ENCODE peak calls at places on chromosomes 1 and 21, in nine cellular contexts. J is effector CD8-positive, alpha-beta T cell; G is psoas muscle; E is T1000; A is fibroblast of lung; H is WTC11; X is stimulated activated CD8-positive, alpha-beta memory T cell treated with anti-CD3 and anti-CD28 coated beads, Interleukin-15, amount 100 ng/mL, for 4 hours; W is ovary; S is stimulated activated CD4-positive, alpha-beta T cell treated with anti-CD3 and anti-CD28 coated beads, TNF-alpha, amount 100 ng/mL, for 4 hours. Q is an unnamed sample.

GRCh38 chr1:159406821-159407220 is 25.2 kb upstream of the OR10J4 start:
- DNase-seq in J (no peak), G (no peak), E (no peak), A (no peak), H (no peak), X (no peak), W (no peak), S (no peak), Q (no peak)

GRCh38 chr1:203593723-203594122 is 32.9 kb upstream of the ATP2B4 start:
- DNase-seq in J (peak), G (no peak), E (peak), A (no peak), H (peak), X (peak), W (no peak), S (peak), Q (no peak)

GRCh38 chr1:87410771-87411170 is 82.1 kb downstream of the LMO4 start:
- DNase-seq in J (no peak), G (peak), E (no peak), A (no peak), H (no peak), X (no peak), W (no peak), S (no peak), Q (no peak)

GRCh38 chr21:42336065-42336464 is 14.7 kb downstream of the TFF2 start:
- DNase-seq in J (no peak), G (no peak), E (no peak), A (peak), H (peak), X (no peak), W (no peak), S (no peak), Q (no peak)

GRCh38 chr21:10273196-10273595 is 248.2 kb upstream of the TPTE start:
- DNase-seq in J (no peak), G (no peak), E (no peak), A (no peak), H (no peak), X (no peak), W (no peak), S (no peak), Q (no peak)

GRCh38 chr1:14954210-14954609 is 199.3 kb upstream of the TMEM51 start:
- DNase-seq in J (no peak), G (no peak), E (peak), A (peak), H (no peak), X (no peak), W (no peak), S (no peak), Q (peak)

GRCh38 chr1:31871703-31872102 is 55.9 kb upstream of the SPOCD1 start:
- DNase-seq in J (no peak), G (no peak), E (no peak), A (peak), H (no peak), X (no peak), W (no peak), S (no peak), Q (no peak)

GRCh38 chr1:197464039-197464438 is 196.0 kb downstream of the CRB1 start:
- DNase-seq in J (no peak), G (no peak), E (no peak), A (peak), H (no peak), X (no peak), W (peak), S (no peak), Q (no peak)

GRCh38 chr1:27618341-27619067 is 14.6 kb upstream of the AHDC1 start:
- DNase-seq in J (no peak), G (no peak), E (no peak), A (no peak), H (no peak), X (no peak), W (no peak), S (no peak), Q (no peak)

GRCh38 chr21:42739061-42739931 is 85.9 kb downstream of the PDE9A start:
- DNase-seq in J (no peak), G (no peak), E (no peak), A (no peak), H (no peak), X (no peak), W (no peak), S (no peak), Q (no peak)

GRCh38 chr1:66048011-66048410 is 255.3 kb downstream of the PDE4B start:
- DNase-seq in J (no peak), G (no peak), E (no peak), A (peak), H (no peak), X (no peak), W (no peak), S (no peak), Q (no peak)

GRCh38 chr21:36507397-36508018 is 27.6 kb upstream of the CLDN14 start:
- DNase-seq in J (no peak), G (no peak), E (no peak), A (no peak), H (no peak), X (no peak), W (no peak), S (no peak), Q (no peak)

GRCh38 chr1:174428033-174428432 is 19.7 kb upstream of the GPR52 start:
- DNase-seq in J (no peak), G (no peak), E (no peak), A (no peak), H (no peak), X (no peak), W (no peak), S (no peak), Q (no peak)

GRCh38 chr1:156281281-156282142 is 1.1 kb downstream of the SMG5 start:
- DNase-seq in J (no peak), G (peak), E (no peak), A (peak), H (no peak), X (peak), W (no peak), S (peak), Q (no peak)

GRCh38 chr1:152580433-152580832 is at the start of gene LCE3D:
- DNase-seq in J (no peak), G (no peak), E (no peak), A (no peak), H (no peak), X (no peak), W (no peak), S (no peak), Q (no peak)

GRCh38 chr1:43625063-43625780 is 24.7 kb upstream of the KDM4A start:
- DNase-seq in J (no peak), G (no peak), E (no peak), A (no peak), H (no peak), X (no peak), W (no peak), S (no peak), Q (peak)

GRCh38 chr1:47593001-47593568 is 155.2 kb downstream of the FOXD2 start:
- DNase-seq in J (no peak), G (no peak), E (no peak), A (no peak), H (peak), X (no peak), W (no peak), S (no peak), Q (no peak)

GRCh38 chr1:192477630-192478029 is 97.9 kb upstream of the RGS1 start:
- DNase-seq in J (no peak), G (no peak), E (no peak), A (peak), H (no peak), X (no peak), W (no peak), S (no peak), Q (peak)

GRCh38 chr1:246008256-246008901 is 498.7 kb downstream of the SMYD3 start:
- DNase-seq in J (no peak), G (no peak), E (no peak), A (no peak), H (no peak), X (no peak), W (no peak), S (no peak), Q (no peak)